ENCODE peak calls at places on chromosome X, in nine cellular contexts. A, L, N, M, U, W, B, J and Y are unnamed samples. For H3K27me3, the result is how much of the 10 kb centered on the place peaks cover.

GRCh38 chrX:134625315-134625718 is 33.0 kb downstream of the PLAC1 start:
- DNase-seq in A (no peak), L (peak), N (no peak), M (no peak), U (no peak), W (peak), B (no peak), J (no peak), Y (no peak)

GRCh38 chrX:65924938-65925507 is 114.9 kb downstream of the VSIG4 start:
- DNase-seq in A (no peak), L (no peak), N (no peak), M (no peak), U (no peak), W (no peak), B (no peak), J (no peak), Y (no peak)

GRCh38 chrX:105375816-105376215 is 155.3 kb upstream of the TEX13A start:
- DNase-seq in A (no peak), L (no peak), N (no peak), M (no peak), U (no peak), W (peak), B (no peak), J (no peak), Y (no peak)

GRCh38 chrX:22155126-22155525 is 117.6 kb upstream of the CBLL2 start:
- DNase-seq in A (no peak), L (no peak), N (no peak), M (no peak), U (no peak), W (no peak), B (peak), J (no peak), Y (no peak)

GRCh38 chrX:110399497-110399896 is 40.8 kb downstream of the RTL9 start:
- DNase-seq in A (no peak), L (no peak), N (no peak), M (no peak), U (no peak), W (no peak), B (no peak), J (no peak), Y (no peak)

GRCh38 chrX:13219990-13220764 is 99.7 kb downstream of the ATXN3L start:
- DNase-seq in A (no peak), L (no peak), N (no peak), M (no peak), U (no peak), W (peak), B (no peak), J (no peak), Y (no peak)

GRCh38 chrX:138711399-138712347 is at the start of gene FGF13:
- DNase-seq in A (peak), L (peak), N (peak), M (peak), U (peak), W (peak), B (peak), J (peak), Y (no peak)

GRCh38 chrX:100381613-100382012 is 28.5 kb downstream of the PCDH19 start:
- DNase-seq in A (no peak), L (no peak), N (no peak), M (no peak), U (no peak), W (no peak), B (no peak), J (no peak), Y (no peak)

GRCh38 chrX:107154787-107155620 is 36.4 kb upstream of the RBM41 start:
- DNase-seq in A (no peak), L (no peak), N (no peak), M (no peak), U (peak), W (peak), B (peak), J (no peak), Y (no peak)

GRCh38 chrX:74924449-74925209 is 623 bp downstream of the NEXMIF start:
- DNase-seq in A (peak), L (peak), N (peak), M (peak), U (peak), W (peak), B (peak), J (peak), Y (peak)

GRCh38 chrX:134669378-134670098 is 11.3 kb upstream of the PLAC1 start:
- DNase-seq in A (peak), L (no peak), N (no peak), M (peak), U (peak), W (peak), B (peak), J (no peak), Y (no peak)

GRCh38 chrX:123450217-123450616 is 266.1 kb downstream of the GRIA3 start:
- DNase-seq in A (no peak), L (no peak), N (peak), M (no peak), U (peak), W (no peak), B (peak), J (no peak), Y (no peak)

GRCh38 chrX:72394518-72395163 is 88.9 kb upstream of the CITED1 start:
- DNase-seq in A (peak), L (no peak), N (no peak), M (no peak), U (peak), W (peak), B (no peak), J (no peak), Y (no peak)

GRCh38 chrX:34903316-34903715 is 39.3 kb upstream of the FAM47B start:
- DNase-seq in A (no peak), L (no peak), N (no peak), M (no peak), U (no peak), W (no peak), B (no peak), J (no peak), Y (no peak)

GRCh38 chrX:64977830-64978229 is 1.6 kb upstream of the ZC4H2 start:
- DNase-seq in A (no peak), L (no peak), N (no peak), M (no peak), U (no peak), W (peak), B (no peak), J (no peak), Y (no peak)

GRCh38 chrX:110143454-110144210 is 140.7 kb downstream of the TMEM164 start:
- DNase-seq in A (no peak), L (no peak), N (no peak), M (no peak), U (no peak), W (no peak), B (no peak), J (no peak), Y (no peak)

GRCh38 chrX:72060196-72060974 is 71.3 kb downstream of the RTL5 start:
- DNase-seq in A (no peak), L (peak), N (peak), M (no peak), U (no peak), W (no peak), B (peak), J (no peak), Y (no peak)

GRCh38 chrX:17703201-17703600 is 34.1 kb upstream of the SCML1 start:
- DNase-seq in A (no peak), L (no peak), N (no peak), M (no peak), U (no peak), W (peak), B (no peak), J (no peak), Y (no peak)

GRCh38 chrX:153688900-153689590 is 1.3 kb downstream of the SLC6A8 start:
- DNase-seq in A (peak), L (no peak), N (no peak), M (peak), U (no peak), W (peak), B (no peak), J (no peak), Y (no peak)

GRCh38 chrX:153687121-153688039 is at the start of gene SLC6A8:
- DNase-seq in A (peak), L (peak), N (no peak), M (peak), U (peak), W (peak), B (peak), J (peak), Y (no peak)

GRCh38 chrX:153689654-153690465 is 2.1 kb downstream of the SLC6A8 start:
- DNase-seq in A (no peak), L (no peak), N (no peak), M (peak), U (no peak), W (peak), B (peak), J (no peak), Y (no peak)

GRCh38 chrX:153688071-153688470 is 345 bp downstream of the SLC6A8 start:
- DNase-seq in A (no peak), L (no peak), N (no peak), M (no peak), U (no peak), W (no peak), B (no peak), J (no peak), Y (no peak)

GRCh38 chrX:153688534-153688899 is 791 bp downstream of the SLC6A8 start:
- DNase-seq in A (no peak), L (no peak), N (no peak), M (peak), U (no peak), W (no peak), B (no peak), J (no peak), Y (no peak)
- H3K27ac ChIP-seq in A (peak), L (no peak), N (no peak), M (peak), U (no peak), W (no peak), B (no peak), J (peak), Y (no peak)

GRCh38 chrX:154322890-154323289 is 27.3 kb downstream of the TKTL1 start:
- DNase-seq in A (no peak), L (no peak), N (no peak), M (no peak), U (no peak), W (no peak), B (no peak), J (no peak), Y (no peak)

GRCh38 chrX:154323537-154323936 is 27.9 kb downstream of the TKTL1 start:
- DNase-seq in A (no peak), L (no peak), N (no peak), M (no peak), U (no peak), W (no peak), B (no peak), J (no peak), Y (no peak)

GRCh38 chrX:154328646-154329045 is 33.1 kb downstream of the TKTL1 start:
- DNase-seq in A (no peak), L (no peak), N (no peak), M (no peak), U (no peak), W (no peak), B (no peak), J (no peak), Y (no peak)

GRCh38 chrX:154327026-154327820 is 31.6 kb downstream of the TKTL1 start:
- DNase-seq in A (no peak), L (no peak), N (no peak), M (no peak), U (no peak), W (peak), B (no peak), J (no peak), Y (peak)

DNA sequence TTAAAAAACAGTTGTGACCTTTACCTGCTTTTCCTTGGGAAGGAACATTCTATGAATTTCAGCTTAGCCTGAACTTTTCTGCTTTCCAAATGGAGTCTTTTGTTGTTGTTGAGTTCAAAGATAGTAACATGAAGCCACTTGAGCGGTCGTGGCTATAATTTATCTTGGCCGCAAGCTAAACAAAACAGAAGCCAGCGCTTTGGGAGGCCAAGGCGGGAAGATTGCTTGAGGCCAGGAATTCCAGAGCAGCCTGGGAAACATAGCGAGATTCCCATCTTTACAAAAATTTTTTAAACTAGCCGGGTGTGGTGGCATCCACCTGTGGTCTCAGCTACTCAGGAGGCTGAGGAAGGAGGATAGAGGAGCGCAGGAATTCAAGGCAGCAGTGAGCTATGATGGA is 29.9 kb downstream of the TKTL1 start:
- DNase-seq in A (no peak), L (no peak), N (no peak), M (no peak), U (no peak), W (peak), B (no peak), J (no peak), Y (no peak)
- H3K27me3 ChIP-seq in A (under half), L (under half), N (half or more), M (under half), U (under half), W (under half), B (under half), J (under half), Y (under half)

GRCh38 chrX:148574247-148574973 is 74.0 kb downstream of the AFF2 start:
- DNase-seq in A (no peak), L (no peak), N (no peak), M (no peak), U (no peak), W (peak), B (no peak), J (no peak), Y (no peak)
- H3K27ac ChIP-seq in A (no peak), L (no peak), N (no peak), M (no peak), U (no peak), W (no peak), B (no peak), J (no peak), Y (no peak)

DNA sequence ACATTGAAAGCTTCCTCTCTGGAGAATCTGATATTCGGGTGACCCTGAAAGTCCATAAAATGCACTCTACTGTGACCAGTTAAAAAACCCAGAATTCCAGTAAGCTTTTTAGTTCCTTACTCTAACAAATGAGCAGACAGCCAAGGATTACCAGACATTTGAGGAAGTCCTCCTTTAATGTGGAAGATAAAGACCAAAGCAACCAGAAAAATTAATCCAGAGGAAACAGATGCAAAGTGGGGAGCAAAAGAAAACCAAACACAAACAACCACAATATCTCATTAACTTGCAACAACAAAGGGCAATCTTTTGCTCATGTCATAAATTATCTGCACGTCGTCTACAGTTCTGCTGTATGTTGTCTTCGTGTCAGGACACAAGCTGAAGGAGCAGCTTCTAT is 164.4 kb downstream of the PJA1 start:
- DNase-seq in A (no peak), L (no peak), N (no peak), M (no peak), U (no peak), W (no peak), B (no peak), J (no peak), Y (no peak)
- H3K27me3 ChIP-seq in A (under half), L (under half), N (under half), M (under half), U (under half), W (under half), B (under half), J (under half), Y (under half)

DNA sequence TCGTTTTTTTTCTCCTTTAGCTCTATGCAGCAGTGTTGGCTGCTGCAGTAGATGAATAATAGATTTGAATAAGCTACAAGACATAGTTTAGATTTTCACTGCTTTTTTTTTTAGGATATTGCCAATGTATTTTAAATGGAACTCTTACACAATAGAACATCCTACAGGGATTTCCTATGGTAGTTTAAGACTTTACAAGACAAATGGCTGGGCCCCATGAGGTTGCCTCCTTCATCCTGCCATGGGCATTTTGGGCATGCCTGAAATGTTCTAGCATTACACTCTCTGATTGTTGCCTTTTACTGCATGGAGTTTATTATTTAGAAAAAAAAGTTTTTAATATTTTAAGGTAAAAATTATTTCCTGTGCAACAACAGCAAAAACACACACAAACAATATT is 74.5 kb downstream of the MID1 start:
- DNase-seq in A (no peak), L (no peak), N (no peak), M (no peak), U (no peak), W (no peak), B (no peak), J (no peak), Y (no peak)
- H3K27ac ChIP-seq in A (no peak), L (no peak), N (no peak), M (no peak), U (no peak), W (no peak), B (no peak), J (no peak), Y (no peak)